ENCODE peak calls at places on chromosome 13, in six cellular contexts. H is epithelial cell of esophagus, S is IMR-90, B is cardiac muscle cell, O is WTC11, T is mammary epithelial cell. Z is an unnamed sample.

GRCh38 chr13:99316657-99317244 is 9.6 kb upstream of the GPR183 start:
- DNase-seq in T (no peak), H (no peak), O (no peak), B (no peak), S (no peak), Z (no peak)

GRCh38 chr13:96100457-96101220 is 10.7 kb downstream of the HS6ST3 start:
- DNase-seq in S (no peak), T (no peak), B (peak), H (no peak), O (no peak), Z (no peak)

GRCh38 chr13:98649861-98650260 is 73.0 kb upstream of the STK24 start:
- DNase-seq in S (no peak), T (no peak), O (no peak), B (no peak), H (no peak), Z (no peak)

GRCh38 chr13:29954082-29955043 is 103.9 kb upstream of the UBL3 start:
- DNase-seq in B (no peak), O (no peak), T (no peak), S (no peak), H (no peak), Z (no peak)

GRCh38 chr13:110017379-110017778 is 231.0 kb upstream of the IRS2 start:
- DNase-seq in S (peak), B (no peak), T (peak), H (peak), O (peak), Z (peak)

GRCh38 chr13:103557878-103558277 is 491.7 kb upstream of the SLC10A2 start:
- DNase-seq in T (no peak), H (no peak), S (no peak), B (no peak), O (no peak), Z (no peak)

GRCh38 chr13:32309812-32310706 is 5.1 kb downstream of the ZAR1L start:
- DNase-seq in B (peak), H (peak), O (no peak), S (peak), T (peak), Z (peak)

GRCh38 chr13:93290503-93290902 is 63.9 kb downstream of the GPC6 start:
- DNase-seq in T (no peak), O (no peak), S (peak), H (no peak), B (no peak), Z (no peak)

GRCh38 chr13:96817336-96817941 is 176.8 kb downstream of the OXGR1 start:
- DNase-seq in B (peak), T (peak), H (peak), O (no peak), S (peak), Z (no peak)

GRCh38 chr13:88622362-88622973 is 951.3 kb downstream of the SLITRK5 start:
- DNase-seq in S (no peak), T (no peak), B (no peak), O (no peak), H (peak), Z (no peak)

GRCh38 chr13:20159646-20160345 is 1.1 kb downstream of the GJA3 start:
- DNase-seq in O (no peak), H (no peak), T (no peak), S (peak), B (peak), Z (no peak)

GRCh38 chr13:75384881-75385707 is 96.9 kb downstream of the TBC1D4 start:
- DNase-seq in S (no peak), O (no peak), T (no peak), B (no peak), H (no peak), Z (no peak)

GRCh38 chr13:97142452-97142851 is 79.7 kb upstream of the MBNL2 start:
- DNase-seq in B (peak), O (peak), S (no peak), T (no peak), H (no peak), Z (no peak)

GRCh38 chr13:23608138-23608537 is 37.9 kb downstream of the TNFRSF19 start:
- DNase-seq in H (no peak), B (no peak), T (no peak), S (no peak), O (no peak), Z (no peak)

GRCh38 chr13:48942131-48942530 is 33.6 kb upstream of the FNDC3A start:
- DNase-seq in S (peak), T (peak), O (no peak), H (peak), B (no peak), Z (no peak)

GRCh38 chr13:45269204-45269603 is 68.4 kb upstream of the KCTD4 start:
- DNase-seq in T (peak), S (peak), O (no peak), H (no peak), B (no peak), Z (no peak)
- TF ChIP-seq CTCF in T (peak), S (no peak), O (no peak), H (no peak), B (no peak), Z (no peak)

DNA sequence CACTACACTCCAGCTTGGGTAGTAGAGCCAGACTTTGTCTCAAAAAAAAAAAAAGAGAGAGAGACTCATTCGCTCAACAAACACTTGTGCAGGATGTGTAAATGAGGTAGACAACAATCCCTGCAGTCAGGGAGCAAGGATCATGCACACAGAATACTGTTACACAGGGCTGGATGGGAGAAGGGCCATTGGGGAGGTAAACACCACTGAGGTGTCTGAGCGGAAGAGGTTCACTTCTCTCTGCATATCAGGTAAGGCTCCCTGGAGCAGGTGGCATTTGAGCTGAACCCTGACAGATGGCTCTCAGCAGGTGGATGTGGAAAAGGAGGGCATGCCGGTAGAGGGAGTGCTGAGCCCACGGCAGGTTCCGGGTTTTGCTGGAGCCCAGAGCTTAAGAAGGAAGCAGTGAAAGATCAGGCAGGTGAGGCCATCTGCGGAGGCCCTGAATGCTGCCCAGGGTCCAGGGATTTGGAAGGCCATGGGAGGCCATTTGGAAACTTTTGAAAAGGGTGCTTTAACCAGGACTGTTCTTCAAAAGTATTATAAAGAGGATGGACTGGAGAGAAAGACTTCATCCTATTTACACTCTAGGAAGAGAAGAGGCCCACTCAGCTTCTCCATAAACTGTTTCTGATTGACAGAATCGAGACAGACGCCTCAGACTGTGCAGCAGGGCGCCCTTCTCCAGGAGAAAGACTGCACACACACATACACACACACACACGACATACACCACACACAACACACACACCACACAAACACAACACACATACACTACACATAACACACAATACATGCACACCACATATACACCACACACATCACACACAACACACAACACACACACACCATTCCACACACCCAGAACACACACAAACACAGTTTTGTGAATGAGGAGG is 199.4 kb downstream of the USP12 start:
- DNase-seq in S (peak), B (peak), T (peak), O (peak), H (peak), Z (no peak)
- TF ChIP-seq CTCF in S (peak), B (peak), T (no peak), O (peak), H (peak), Z (peak)

GRCh38 chr13:94952787-94953186 is 240.4 kb upstream of the SOX21 start:
- DNase-seq in B (no peak), H (no peak), T (no peak), O (no peak), S (no peak), Z (no peak)

GRCh38 chr13:94947965-94948371 is 235.6 kb upstream of the SOX21 start:
- DNase-seq in S (no peak), B (no peak), H (no peak), T (no peak), O (no peak), Z (no peak)

GRCh38 chr13:94947392-94947791 is 235.0 kb upstream of the SOX21 start:
- DNase-seq in H (no peak), S (no peak), O (no peak), T (no peak), B (no peak), Z (no peak)

GRCh38 chr13:94950303-94950702 is 238.0 kb upstream of the SOX21 start:
- DNase-seq in O (no peak), S (no peak), T (no peak), B (no peak), H (no peak), Z (no peak)
- TF ChIP-seq CTCF in O (no peak), S (no peak), T (peak), B (peak), H (no peak), Z (no peak)

DNA sequence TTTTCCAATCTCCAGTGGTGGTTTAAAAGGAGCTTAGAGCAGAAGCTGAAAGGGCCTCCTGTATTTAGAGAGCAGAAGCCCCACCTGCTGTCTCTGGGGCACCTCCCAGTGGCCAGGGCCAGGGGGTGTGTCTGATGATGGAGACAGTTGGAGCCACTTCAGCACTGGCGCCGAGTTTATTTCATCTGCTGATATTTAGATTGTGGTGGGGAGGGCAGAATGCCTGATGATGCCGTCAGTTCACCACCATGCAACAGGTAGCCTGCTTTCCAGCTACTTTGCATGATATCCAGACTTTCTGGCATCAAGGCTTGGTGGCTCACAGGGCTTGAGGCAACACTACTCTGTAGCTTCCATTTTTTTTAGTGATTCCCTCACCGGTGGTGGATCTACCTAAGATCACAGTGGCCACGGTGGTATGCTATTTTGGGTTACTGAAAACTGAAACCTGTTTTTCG is 371.9 kb downstream of the KCNRG start:
- DNase-seq in O (peak), H (peak), T (no peak), S (peak), B (peak), Z (no peak)
- TF ChIP-seq CTCF in O (no peak), H (peak), T (peak), S (peak), B (peak), Z (peak)

GRCh38 chr13:50798923-50799322 is 44.6 kb downstream of the DLEU7 start:
- DNase-seq in S (no peak), O (no peak), H (peak), B (no peak), T (peak), Z (no peak)

GRCh38 chr13:50800091-50800739 is 43.3 kb downstream of the DLEU7 start:
- DNase-seq in T (no peak), H (no peak), S (no peak), O (no peak), B (no peak), Z (no peak)

GRCh38 chr13:50797081-50797480 is 46.4 kb downstream of the DLEU7 start:
- DNase-seq in T (no peak), O (no peak), B (no peak), S (no peak), H (no peak), Z (no peak)

GRCh38 chr13:50805805-50806204 is 37.7 kb downstream of the DLEU7 start:
- DNase-seq in S (peak), H (peak), B (no peak), O (no peak), T (peak), Z (no peak)

DNA sequence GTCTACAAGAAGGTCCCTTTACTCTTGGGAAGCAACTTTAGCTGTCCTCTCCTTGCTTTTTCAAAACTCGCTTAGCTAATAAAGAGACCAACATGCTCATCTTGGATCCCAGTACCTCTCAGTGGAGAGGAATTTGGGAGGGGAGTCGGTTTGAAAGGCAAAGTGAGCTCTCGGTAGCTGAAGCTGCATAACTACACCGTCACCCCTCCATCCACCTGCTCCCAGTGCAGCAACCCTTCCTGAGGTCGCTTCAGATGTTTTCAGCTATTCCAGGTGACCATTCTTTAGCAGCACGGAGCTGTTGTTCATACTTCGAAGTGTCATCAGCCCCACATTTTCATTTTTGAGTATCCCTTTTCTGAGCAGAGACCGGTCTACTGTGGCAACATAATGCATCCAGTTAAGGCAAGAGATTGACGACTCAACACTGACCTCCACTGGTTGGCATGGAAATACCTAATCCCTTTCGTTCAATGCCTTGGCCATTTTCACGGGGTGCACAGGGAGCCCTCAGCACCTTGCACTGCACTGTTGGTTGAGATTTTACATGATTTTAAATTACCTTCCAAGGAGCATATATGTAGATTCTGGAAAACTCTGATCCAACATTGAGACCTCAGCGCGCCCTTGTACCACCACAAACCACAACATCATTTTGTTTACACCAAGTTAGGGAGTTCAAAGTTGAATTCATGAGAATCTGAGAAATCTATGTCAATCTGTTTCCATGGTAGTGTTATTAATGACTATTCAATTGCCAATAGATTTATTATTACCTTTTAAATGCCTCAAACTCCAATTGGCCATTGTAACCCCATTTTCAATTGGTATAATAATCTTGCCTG is 42.2 kb downstream of the DLEU7 start:
- DNase-seq in T (peak), B (peak), H (peak), O (peak), S (peak), Z (peak)
- TF ChIP-seq CTCF in T (peak), B (peak), H (peak), O (peak), S (peak), Z (peak)

DNA sequence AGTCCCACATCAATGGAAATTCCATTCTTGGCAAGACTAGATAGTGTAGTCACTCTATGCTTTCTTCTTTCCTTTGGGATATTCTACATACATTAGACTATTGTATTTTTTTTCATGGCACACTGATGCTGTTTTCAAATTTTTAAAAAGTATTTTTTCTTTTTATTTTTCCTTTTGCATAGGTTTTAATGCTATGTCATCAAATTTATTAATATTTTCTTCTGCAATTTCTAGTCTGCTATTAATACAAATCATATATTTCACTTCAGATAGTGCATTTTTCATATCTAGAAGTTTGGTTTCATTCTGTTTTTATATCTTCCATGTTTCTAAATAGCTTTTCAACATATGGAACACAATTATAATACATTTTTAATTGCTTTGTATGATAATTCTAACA is 2050.1 kb upstream of the PRR20A start:
- DNase-seq in S (no peak), T (no peak), B (no peak), H (no peak), O (no peak), Z (no peak)
- TF ChIP-seq CTCF in S (no peak), T (no peak), B (no peak), H (no peak), O (no peak), Z (no peak)

GRCh38 chr13:78806457-78806856 is 147.5 kb upstream of the OBI1 start:
- DNase-seq in S (no peak), T (no peak), B (no peak), H (peak), O (no peak), Z (no peak)
- TF ChIP-seq CTCF in S (peak), T (peak), B (peak), H (peak), O (no peak), Z (no peak)

GRCh38 chr13:64052526-64052925 is 2636.9 kb upstream of the PCDH20 start:
- DNase-seq in H (no peak), O (no peak), T (no peak), B (no peak), S (no peak), Z (no peak)
- TF ChIP-seq CTCF in H (no peak), O (no peak), T (no peak), B (no peak), S (no peak), Z (no peak)

DNA sequence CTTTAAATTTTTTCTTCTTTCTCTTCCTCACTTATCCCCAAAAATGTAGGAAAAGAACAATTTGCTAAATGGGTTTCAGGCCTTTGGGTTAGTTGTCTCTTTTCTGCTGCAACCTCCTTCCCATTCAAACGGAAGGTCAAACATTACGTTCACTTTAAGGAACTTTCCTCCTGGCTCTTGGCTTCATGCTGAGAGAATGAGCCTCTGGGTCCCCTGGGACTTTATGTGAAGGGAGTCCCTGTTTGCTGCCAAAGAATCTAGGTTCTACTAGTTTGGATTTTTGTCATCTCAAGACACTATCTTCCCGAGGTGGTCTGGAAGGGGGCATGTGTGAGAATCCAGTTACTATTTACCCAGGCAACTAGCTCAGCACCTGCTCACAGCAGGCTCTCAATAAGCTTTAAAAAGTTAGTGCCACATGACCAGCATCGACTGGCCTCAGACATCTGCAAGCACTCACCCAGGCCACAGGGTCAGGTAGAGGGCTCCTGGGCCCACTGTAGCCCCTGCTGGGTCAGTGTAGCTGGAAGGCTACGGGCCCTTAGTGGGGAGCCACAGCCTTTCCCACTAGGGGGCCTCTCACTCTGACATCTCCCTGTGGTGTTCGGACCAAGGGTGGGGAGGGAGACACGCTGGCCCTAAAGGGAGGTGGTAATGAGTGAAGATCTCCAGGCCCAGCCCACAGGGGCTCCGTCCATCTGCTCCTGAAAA is 40.5 kb downstream of the FAM124A start:
- DNase-seq in B (peak), T (no peak), O (no peak), S (no peak), H (no peak), Z (no peak)
- TF ChIP-seq CTCF in B (peak), T (no peak), O (no peak), S (no peak), H (peak), Z (no peak)

GRCh38 chr13:39930544-39931444 is 275.3 kb downstream of the COG6 start:
- DNase-seq in O (no peak), S (no peak), B (no peak), H (no peak), T (no peak), Z (no peak)
- TF ChIP-seq CTCF in O (no peak), S (no peak), B (no peak), H (no peak), T (no peak), Z (no peak)

Z was measured in AG09319.